ENCODE peak calls at places on chromosomes 2 and 18, in nine cellular contexts. B is fibroblast of pulmonary artery; C is nephron progenitor cell; L is heart right ventricle; U is endothelial cell; N is CD8-positive, alpha-beta T cell; M is choroid plexus epithelial cell; X is left lung; Q is GM13976. Y is an unnamed sample.

GRCh38 chr2:172106128-172106961 is 3.6 kb upstream of the DLX2 start:
- DNase-seq in C (peak), L (no peak), M (no peak), X (no peak), N (peak), Q (peak), B (no peak), U (no peak), Y (no peak)

GRCh38 chr2:180494286-180494685 is 486.1 kb upstream of the UBE2E3 start:
- DNase-seq in N (no peak), U (no peak), B (no peak), X (no peak), C (no peak), Q (no peak), M (no peak), L (no peak), Y (no peak)

GRCh38 chr2:47321411-47322031 is 81.4 kb upstream of the MSH2 start:
- DNase-seq in M (peak), C (no peak), N (no peak), L (no peak), X (no peak), U (no peak), B (no peak), Q (no peak), Y (no peak)

GRCh38 chr2:70094171-70094977 is 7.1 kb downstream of the PCBP1 start:
- DNase-seq in Q (no peak), C (no peak), B (no peak), U (no peak), X (no peak), M (no peak), N (no peak), L (no peak), Y (no peak)

GRCh38 chr2:60453301-60453700 is 100.2 kb downstream of the BCL11A start:
- DNase-seq in C (peak), L (no peak), Q (no peak), X (no peak), U (peak), B (no peak), M (no peak), N (no peak), Y (no peak)

GRCh38 chr18:51879329-51879728 is 460.7 kb upstream of the DCC start:
- DNase-seq in M (no peak), L (no peak), N (no peak), U (no peak), Q (no peak), X (no peak), C (no peak), B (no peak), Y (no peak)

GRCh38 chr2:196286821-196287220 is 115.4 kb upstream of the STK17B start:
- DNase-seq in U (no peak), B (no peak), C (no peak), Q (no peak), N (no peak), M (no peak), X (no peak), L (no peak), Y (no peak)

GRCh38 chr2:218323526-218324472 is 31.5 kb upstream of the TMBIM1 start:
- DNase-seq in L (no peak), X (peak), N (no peak), C (peak), U (no peak), B (peak), M (peak), Q (no peak), Y (no peak)

GRCh38 chr2:204436267-204436666 is 109.0 kb upstream of the PARD3B start:
- DNase-seq in Q (no peak), U (no peak), N (no peak), L (no peak), C (no peak), X (no peak), M (peak), B (no peak), Y (no peak)

GRCh38 chr2:74499269-74499939 is at the start of gene LBX2:
- DNase-seq in N (no peak), C (peak), X (no peak), M (no peak), B (peak), Q (no peak), U (no peak), L (no peak), Y (no peak)

GRCh38 chr18:53567935-53568574 is 656.4 kb downstream of the MBD2 start:
- DNase-seq in M (peak), B (peak), X (no peak), Q (peak), L (no peak), U (peak), N (no peak), C (peak), Y (no peak)

GRCh38 chr18:76546282-76546572 is 51.2 kb upstream of the ZNF516 start:
- DNase-seq in B (no peak), N (no peak), Q (no peak), U (no peak), M (no peak), C (no peak), X (no peak), L (no peak), Y (no peak)

GRCh38 chr2:181973379-181973778 is 12.3 kb upstream of the PPP1R1C start:
- DNase-seq in B (no peak), Q (no peak), U (no peak), L (no peak), X (no peak), M (no peak), N (no peak), C (no peak), Y (no peak)

GRCh38 chr18:34867520-34867919 is 157.4 kb downstream of the DTNA start:
- DNase-seq in X (no peak), M (no peak), N (no peak), Q (no peak), U (peak), C (peak), L (peak), B (peak), Y (no peak)

GRCh38 chr18:10122116-10122515 is 208.3 kb downstream of the VAPA start:
- DNase-seq in C (no peak), Q (no peak), U (no peak), L (no peak), N (no peak), X (no peak), M (peak), B (peak), Y (no peak)

GRCh38 chr2:43071629-43072550 is 154.5 kb downstream of the ZFP36L2 start:
- DNase-seq in L (peak), N (no peak), M (no peak), B (no peak), C (no peak), X (no peak), Q (peak), U (no peak), Y (no peak)

GRCh38 chr18:64566461-64566860 is 417.6 kb upstream of the LINC00305 start:
- DNase-seq in L (no peak), X (no peak), B (no peak), C (no peak), N (no peak), M (no peak), U (no peak), Q (no peak), Y (no peak)

GRCh38 chr18:48834421-48835011 is 116.2 kb downstream of the SMAD7 start:
- DNase-seq in X (peak), U (peak), M (peak), Q (peak), B (peak), C (no peak), N (peak), L (peak), Y (peak)

GRCh38 chr2:217897091-217897715 is 105.6 kb downstream of the TNS1 start:
- DNase-seq in X (peak), C (no peak), U (no peak), L (no peak), B (no peak), M (no peak), Q (no peak), N (no peak), Y (no peak)

GRCh38 chr2:220445429-220446105 is 818.1 kb downstream of the SLC4A3 start:
- DNase-seq in N (no peak), M (peak), X (no peak), C (no peak), U (no peak), B (peak), Q (no peak), L (no peak), Y (no peak)

GRCh38 chr2:43333656-43334144 is 107.3 kb upstream of the ZFP36L2 start:
- DNase-seq in M (peak), U (no peak), X (no peak), B (peak), N (no peak), Q (no peak), C (no peak), L (no peak), Y (no peak)

GRCh38 chr2:68287580-68288441 is 31.9 kb downstream of the CNRIP1 start:
- DNase-seq in Q (no peak), B (peak), M (peak), X (peak), L (peak), C (no peak), N (no peak), U (no peak), Y (no peak)

GRCh38 chr18:79794851-79795250 is 2.9 kb upstream of the KCNG2 start:
- DNase-seq in N (no peak), C (no peak), L (no peak), B (no peak), M (no peak), X (peak), U (no peak), Q (no peak), Y (no peak)

GRCh38 chr2:101956465-101957030 is 35.2 kb upstream of the IL1R2 start:
- DNase-seq in X (no peak), N (no peak), Q (no peak), U (no peak), L (no peak), C (no peak), B (peak), M (peak), Y (no peak)

GRCh38 chr2:171146633-171147032 is 14.1 kb downstream of the TLK1 start:
- DNase-seq in M (no peak), U (no peak), B (peak), L (no peak), C (no peak), X (no peak), Q (no peak), N (no peak), Y (no peak)

GRCh38 chr2:161017780-161018440 is 142.3 kb upstream of the TANK start:
- DNase-seq in C (no peak), M (peak), U (no peak), B (no peak), X (no peak), L (no peak), Q (no peak), N (no peak), Y (no peak)

GRCh38 chr18:76981388-76981968 is 151.1 kb downstream of the MBP start:
- DNase-seq in U (no peak), C (no peak), N (no peak), M (peak), L (no peak), Q (peak), B (no peak), X (no peak), Y (no peak)

GRCh38 chr2:237090906-237091305 is 5.2 kb downstream of the COPS8 start:
- DNase-seq in M (peak), C (no peak), Q (no peak), X (no peak), L (no peak), B (peak), N (no peak), U (no peak), Y (no peak)

GRCh38 chr2:2743164-2743571 is 412.1 kb upstream of the MYT1L start:
- DNase-seq in U (no peak), Q (no peak), N (no peak), B (peak), X (peak), C (no peak), M (peak), L (peak), Y (no peak)

GRCh38 chr2:9333591-9334171 is 89.6 kb downstream of the ITGB1BP1 start:
- DNase-seq in M (peak), Q (peak), B (peak), X (peak), L (peak), U (peak), N (no peak), C (peak), Y (no peak)

GRCh38 chr2:240425236-240425615 is 10.2 kb upstream of the GPC1 start:
- DNase-seq in X (no peak), L (no peak), C (no peak), N (no peak), U (no peak), B (no peak), M (no peak), Q (no peak), Y (no peak)

GRCh38 chr2:119008108-119008507 is 66.1 kb downstream of the MARCO start:
- DNase-seq in N (no peak), B (no peak), Q (no peak), L (no peak), M (no peak), X (peak), C (no peak), U (no peak), Y (no peak)

GRCh38 chr18:56329536-56329935 is 308.9 kb downstream of the TXNL1 start:
- DNase-seq in X (no peak), N (no peak), U (no peak), L (no peak), C (no peak), M (no peak), Q (no peak), B (no peak), Y (no peak)

GRCh38 chr2:151824886-151825285 is 3.3 kb downstream of the ARL5A start:
- DNase-seq in N (no peak), U (no peak), X (no peak), M (no peak), L (no peak), Q (no peak), B (no peak), C (no peak), Y (no peak)

GRCh38 chr18:33470229-33470628 is 29.7 kb upstream of the CCDC178 start:
- DNase-seq in U (no peak), M (peak), N (no peak), X (no peak), Q (no peak), L (no peak), C (no peak), B (peak), Y (no peak)

GRCh38 chr2:164479460-164479859 is 141.8 kb downstream of the GRB14 start:
- DNase-seq in N (no peak), B (peak), M (peak), U (peak), Q (no peak), L (no peak), X (no peak), C (peak), Y (no peak)

GRCh38 chr2:58146707-58147106 is 94.4 kb downstream of the FANCL start:
- DNase-seq in Q (no peak), B (peak), U (no peak), M (peak), X (no peak), C (no peak), N (no peak), L (no peak), Y (no peak)

GRCh38 chr2:27162151-27163121 is 13.6 kb downstream of the TCF23 start:
- DNase-seq in L (no peak), Q (no peak), U (no peak), N (no peak), M (peak), B (no peak), C (no peak), X (no peak), Y (no peak)

GRCh38 chr2:3870222-3870621 is 166.8 kb downstream of the DCDC2C start:
- DNase-seq in U (no peak), L (no peak), B (no peak), M (no peak), Q (no peak), N (no peak), C (no peak), X (no peak), Y (no peak)

GRCh38 chr2:120513776-120514357 is 167.9 kb downstream of the INHBB start:
- DNase-seq in C (no peak), Q (no peak), M (no peak), X (peak), B (no peak), N (no peak), L (no peak), U (no peak), Y (no peak)

DNA sequence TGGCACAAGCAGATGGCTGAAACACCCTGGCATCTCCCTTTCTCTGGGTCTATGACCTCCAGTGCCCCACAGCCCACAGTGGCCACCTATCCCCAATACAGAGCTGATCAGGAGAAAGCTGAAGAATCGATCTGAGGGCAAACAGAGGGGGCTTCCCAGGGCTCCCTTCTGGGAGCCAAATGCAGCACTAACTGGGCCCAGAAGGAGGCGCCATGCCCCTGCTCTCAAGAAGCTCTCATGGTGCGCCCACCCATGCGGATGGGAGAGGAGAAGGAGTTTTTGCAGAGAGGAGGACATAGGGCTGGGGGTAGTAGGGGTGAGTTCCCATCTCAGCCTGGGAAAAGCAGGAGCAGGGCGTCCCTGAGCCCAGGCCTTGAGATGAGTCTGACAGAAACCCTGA is 787.3 kb upstream of the RAB6C start:
- DNase-seq in C (no peak), U (no peak), Q (no peak), M (no peak), B (no peak), L (no peak), N (no peak), X (no peak), Y (no peak)
- TF ChIP-seq CTCF in C (peak), U (no peak), Q (no peak), M (no peak), B (no peak), L (no peak), N (no peak), X (no peak), Y (no peak)

DNA sequence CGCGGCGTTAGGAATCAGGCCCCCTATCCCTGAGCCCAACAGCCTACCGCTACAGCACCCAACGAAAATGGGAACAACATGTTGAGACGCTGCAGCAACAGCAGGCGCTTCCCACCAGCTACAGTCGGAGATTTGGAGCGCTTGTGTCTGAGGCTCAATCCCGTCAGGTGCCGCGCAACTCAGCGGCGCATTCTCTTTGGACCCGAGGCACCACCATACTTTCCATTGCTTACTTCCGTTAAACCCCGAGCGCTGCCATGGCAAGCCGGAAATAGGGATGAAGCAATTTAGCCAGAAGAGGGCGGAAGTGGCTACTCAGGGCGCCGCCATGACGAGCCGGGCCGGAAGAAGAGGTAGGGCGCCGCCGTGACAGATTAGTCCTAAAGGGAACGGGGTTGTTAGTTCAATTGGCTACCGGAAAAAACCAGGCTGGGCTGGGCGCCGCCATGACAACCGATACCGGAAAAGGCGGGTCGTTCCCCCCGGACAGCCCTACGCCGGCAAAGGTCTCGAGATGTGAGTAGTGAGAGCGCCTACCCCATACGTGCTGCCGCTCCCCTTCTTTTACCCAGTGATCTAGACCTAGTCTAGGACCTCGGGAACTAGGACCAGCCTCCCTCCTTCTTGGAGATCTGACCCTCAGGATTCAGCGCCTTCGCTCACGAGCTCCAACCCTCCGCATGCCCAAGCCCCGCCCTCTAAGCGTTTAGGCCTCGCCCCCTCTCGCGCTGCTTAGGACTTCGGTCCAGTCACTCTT is at the start of gene CHCHD5:
- DNase-seq in U (peak), Q (peak), M (peak), X (peak), C (peak), B (peak), N (peak), L (peak), Y (peak)
- TF ChIP-seq CTCF in U (no peak), Q (peak), M (no peak), X (peak), C (no peak), B (no peak), N (no peak), L (no peak), Y (no peak)

GRCh38 chr18:22378672-22379282 is 38.9 kb downstream of the CTAGE1 start:
- DNase-seq in M (peak), C (no peak), N (peak), U (peak), Q (no peak), X (no peak), L (peak), B (peak), Y (no peak)
- TF ChIP-seq CTCF in M (peak), C (peak), N (no peak), U (peak), Q (no peak), X (peak), L (peak), B (peak), Y (no peak)

GRCh38 chr2:29053680-29054400 is 20.5 kb downstream of the PCARE start:
- DNase-seq in Q (no peak), U (no peak), C (no peak), X (no peak), N (no peak), B (peak), M (peak), L (no peak), Y (no peak)
- TF ChIP-seq CTCF in Q (peak), U (no peak), C (no peak), X (no peak), N (no peak), B (peak), M (peak), L (no peak), Y (no peak)

GRCh38 chr18:36620801-36621200 is 208.0 kb downstream of the TPGS2 start:
- DNase-seq in B (peak), Q (no peak), M (no peak), U (no peak), X (no peak), L (no peak), C (no peak), N (no peak), Y (no peak)
- TF ChIP-seq CTCF in B (peak), Q (no peak), M (no peak), U (no peak), X (no peak), L (no peak), C (no peak), N (no peak), Y (no peak)

Y was measured in activated B cell treated with CpG ODN at 0.5 μM for 24 hours.